ENCODE peak calls at places on chromosomes 13 and 19, in five cellular contexts. One of them, this sample, is unnamed.
A peak's percentile ranks its signal among the peaks of the same experiment; 100 is the strongest.

GRCh38 chr19:30670562-30671513 is 298.7 kb downstream of the ZNF536 start:
- DNase-seq in skeletal muscle cell: no peak
- DNase-seq in AG10803: no peak
- DNase-seq in heart right ventricle: no peak
- DNase-seq in left ventricle myocardium inferior: no peak
- DNase-seq in this sample: no peak

GRCh38 chr19:6223461-6224307 is 56.1 kb downstream of the MLLT1 start:
- DNase-seq in skeletal muscle cell: no peak
- DNase-seq in AG10803: no peak
- DNase-seq in heart right ventricle: no peak
- DNase-seq in left ventricle myocardium inferior: no peak
- DNase-seq in this sample: no peak

GRCh38 chr13:79992111-79992510 is 348.8 kb downstream of the SPRY2 start:
- DNase-seq in skeletal muscle cell: no peak
- DNase-seq in AG10803: no peak
- DNase-seq in heart right ventricle: no peak
- DNase-seq in left ventricle myocardium inferior: no peak
- DNase-seq in this sample: no peak

GRCh38 chr19:55210120-55210493 is 806 bp upstream of the PTPRH start:
- DNase-seq in skeletal muscle cell: peak; percentile 58
- DNase-seq in AG10803: peak; percentile 92
- DNase-seq in heart right ventricle: no peak
- DNase-seq in left ventricle myocardium inferior: no peak
- DNase-seq in this sample: no peak

GRCh38 chr19:33505168-33505567 is 16.4 kb downstream of the PEPD start:
- DNase-seq in skeletal muscle cell: no peak
- DNase-seq in AG10803: no peak
- DNase-seq in heart right ventricle: no peak
- DNase-seq in left ventricle myocardium inferior: no peak
- DNase-seq in this sample: no peak

GRCh38 chr13:30659980-30660379 is 42.3 kb downstream of the USPL1 start:
- DNase-seq in skeletal muscle cell: no peak
- DNase-seq in AG10803: no peak
- DNase-seq in heart right ventricle: no peak
- DNase-seq in left ventricle myocardium inferior: no peak
- DNase-seq in this sample: no peak

GRCh38 chr13:97302611-97303010 is 80.5 kb downstream of the MBNL2 start:
- DNase-seq in skeletal muscle cell: no peak
- DNase-seq in AG10803: no peak
- DNase-seq in heart right ventricle: no peak
- DNase-seq in left ventricle myocardium inferior: no peak
- DNase-seq in this sample: no peak

GRCh38 chr19:16347706-16348105 is 23.1 kb downstream of the KLF2 start:
- DNase-seq in skeletal muscle cell: no peak
- DNase-seq in AG10803: no peak
- DNase-seq in heart right ventricle: no peak
- DNase-seq in left ventricle myocardium inferior: no peak
- DNase-seq in this sample: no peak

GRCh38 chr13:77853701-77854100 is 64.9 kb downstream of the EDNRB start:
- DNase-seq in skeletal muscle cell: no peak
- DNase-seq in AG10803: no peak
- DNase-seq in heart right ventricle: no peak
- DNase-seq in left ventricle myocardium inferior: no peak
- DNase-seq in this sample: no peak

GRCh38 chr19:58577581-58578429 is 4.7 kb upstream of the MZF1 start:
- DNase-seq in skeletal muscle cell: no peak
- DNase-seq in AG10803: no peak
- DNase-seq in heart right ventricle: no peak
- DNase-seq in left ventricle myocardium inferior: peak; percentile 12
- DNase-seq in this sample: no peak

GRCh38 chr13:33204130-33204927 is 81.2 kb downstream of the STARD13 start:
- DNase-seq in skeletal muscle cell: peak; percentile 90
- DNase-seq in AG10803: peak; percentile 98
- DNase-seq in heart right ventricle: peak; percentile 87
- DNase-seq in left ventricle myocardium inferior: peak; percentile 73
- DNase-seq in this sample: no peak

GRCh38 chr19:13100031-13100588 is 2.5 kb downstream of the LYL1 start:
- DNase-seq in skeletal muscle cell: no peak
- DNase-seq in AG10803: peak; percentile 60
- DNase-seq in heart right ventricle: no peak
- DNase-seq in left ventricle myocardium inferior: no peak
- DNase-seq in this sample: no peak

GRCh38 chr13:80386001-80386400 is 45.1 kb upstream of the SPRY2 start:
- DNase-seq in skeletal muscle cell: no peak
- DNase-seq in AG10803: no peak
- DNase-seq in heart right ventricle: no peak
- DNase-seq in left ventricle myocardium inferior: no peak
- DNase-seq in this sample: no peak

GRCh38 chr13:111474136-111475002 is 153.9 kb downstream of the TEX29 start:
- DNase-seq in skeletal muscle cell: no peak
- DNase-seq in AG10803: peak; percentile 47
- DNase-seq in heart right ventricle: no peak
- DNase-seq in left ventricle myocardium inferior: no peak
- DNase-seq in this sample: peak; percentile 34

GRCh38 chr13:50124536-50125305 is 109.5 kb downstream of the KCNRG start:
- DNase-seq in skeletal muscle cell: no peak
- DNase-seq in AG10803: peak; percentile 46
- DNase-seq in heart right ventricle: peak; percentile 97
- DNase-seq in left ventricle myocardium inferior: peak; percentile 97
- DNase-seq in this sample: peak; percentile 92

GRCh38 chr13:75864718-75865117 is 228.6 kb downstream of the LMO7 start:
- DNase-seq in skeletal muscle cell: peak; percentile 19
- DNase-seq in AG10803: peak; percentile 68
- DNase-seq in heart right ventricle: no peak
- DNase-seq in left ventricle myocardium inferior: no peak
- DNase-seq in this sample: no peak

GRCh38 chr13:35252536-35253205 is 223.8 kb downstream of the MAB21L1 start:
- DNase-seq in skeletal muscle cell: no peak
- DNase-seq in AG10803: no peak
- DNase-seq in heart right ventricle: no peak
- DNase-seq in left ventricle myocardium inferior: no peak
- DNase-seq in this sample: no peak

GRCh38 chr13:105465251-105465650 is 1070.2 kb downstream of the EFNB2 start:
- DNase-seq in skeletal muscle cell: no peak
- DNase-seq in AG10803: no peak
- DNase-seq in heart right ventricle: no peak
- DNase-seq in left ventricle myocardium inferior: no peak
- DNase-seq in this sample: no peak

GRCh38 chr13:20570540-20570939 is 3.6 kb downstream of the IFT88 start:
- DNase-seq in skeletal muscle cell: peak; percentile 67
- DNase-seq in AG10803: peak; percentile 69
- DNase-seq in heart right ventricle: no peak
- DNase-seq in left ventricle myocardium inferior: no peak
- DNase-seq in this sample: no peak

GRCh38 chr13:39688699-39689405 is 33.4 kb downstream of the COG6 start:
- DNase-seq in skeletal muscle cell: no peak
- DNase-seq in AG10803: peak; percentile 12
- DNase-seq in heart right ventricle: no peak
- DNase-seq in left ventricle myocardium inferior: no peak
- DNase-seq in this sample: no peak

GRCh38 chr19:15836345-15836594 is 20.8 kb upstream of the OR10H1 start:
- DNase-seq in skeletal muscle cell: no peak
- DNase-seq in AG10803: peak; percentile 25
- DNase-seq in heart right ventricle: no peak
- DNase-seq in left ventricle myocardium inferior: no peak
- DNase-seq in this sample: no peak

GRCh38 chr13:60351816-60352215 is 45.2 kb upstream of the TDRD3 start:
- DNase-seq in skeletal muscle cell: no peak
- DNase-seq in AG10803: peak; percentile 56
- DNase-seq in heart right ventricle: no peak
- DNase-seq in left ventricle myocardium inferior: no peak
- DNase-seq in this sample: no peak

GRCh38 chr19:17553256-17553655 is 2.2 kb upstream of the COLGALT1 start:
- DNase-seq in skeletal muscle cell: peak; percentile 92
- DNase-seq in AG10803: peak; percentile 96
- DNase-seq in heart right ventricle: peak; percentile 93
- DNase-seq in left ventricle myocardium inferior: peak; percentile 73
- DNase-seq in this sample: no peak

GRCh38 chr19:1362385-1363257 is 21.1 kb upstream of the NDUFS7 start:
- DNase-seq in skeletal muscle cell: no peak
- DNase-seq in AG10803: no peak
- DNase-seq in heart right ventricle: no peak
- DNase-seq in left ventricle myocardium inferior: no peak
- DNase-seq in this sample: no peak

GRCh38 chr13:52848455-52849190 is at the start of gene PCDH8:
- DNase-seq in skeletal muscle cell: no peak
- DNase-seq in AG10803: no peak
- DNase-seq in heart right ventricle: no peak
- DNase-seq in left ventricle myocardium inferior: no peak
- DNase-seq in this sample: peak; percentile 75

GRCh38 chr19:40286235-40286530 is 1.0 kb upstream of the AKT2 start:
- DNase-seq in skeletal muscle cell: no peak
- DNase-seq in AG10803: no peak
- DNase-seq in heart right ventricle: no peak
- DNase-seq in left ventricle myocardium inferior: no peak
- DNase-seq in this sample: no peak
- H3K4me3 ChIP-seq in skeletal muscle cell: no peak overlapping the region
- H3K4me3 ChIP-seq in AG10803: peak overlapping the region; percentile 58
- H3K4me3 ChIP-seq in heart right ventricle: peak overlapping the region; percentile 99
- H3K4me3 ChIP-seq in left ventricle myocardium inferior: peak overlapping the region; percentile 83
- H3K4me3 ChIP-seq in this sample: no peak overlapping the region

GRCh38 chr13:66859934-66860867 is 369.9 kb downstream of the PCDH9 start:
- DNase-seq in skeletal muscle cell: no peak
- DNase-seq in AG10803: no peak
- DNase-seq in heart right ventricle: no peak
- DNase-seq in left ventricle myocardium inferior: no peak
- DNase-seq in this sample: no peak
- H3K4me3 ChIP-seq in skeletal muscle cell: no peak overlapping the region
- H3K4me3 ChIP-seq in AG10803: no peak overlapping the region
- H3K4me3 ChIP-seq in heart right ventricle: no peak overlapping the region
- H3K4me3 ChIP-seq in left ventricle myocardium inferior: no peak overlapping the region
- H3K4me3 ChIP-seq in this sample: no peak overlapping the region

DNA sequence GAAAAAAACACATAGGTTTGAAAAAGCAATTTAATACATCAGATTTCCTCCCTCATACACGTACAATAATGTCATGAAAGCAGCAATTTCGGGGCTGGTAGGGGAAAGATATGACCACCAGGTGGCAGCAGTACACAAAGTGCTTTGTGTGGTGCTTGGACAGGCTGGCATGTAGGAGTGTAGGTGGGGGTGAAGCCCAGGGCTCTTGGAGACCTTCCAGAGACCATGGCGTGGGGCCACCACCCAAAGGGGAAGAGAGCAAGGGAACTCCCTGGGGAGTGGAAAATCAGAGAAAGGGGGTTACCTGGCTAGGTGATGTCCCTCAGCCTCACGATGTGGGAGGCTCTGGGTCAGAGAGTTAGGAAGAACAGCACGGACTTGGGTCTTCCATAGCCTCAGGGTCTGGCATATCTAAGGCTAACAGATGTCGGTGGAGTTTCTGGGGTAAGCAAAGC is 11.8 kb upstream of the CCNA1 start:
- DNase-seq in skeletal muscle cell: peak; percentile 32
- DNase-seq in AG10803: peak; percentile 57
- DNase-seq in heart right ventricle: peak; percentile 64
- DNase-seq in left ventricle myocardium inferior: peak; percentile 42
- DNase-seq in this sample: peak; percentile 56
- H3K4me3 ChIP-seq in skeletal muscle cell: no peak overlapping the region
- H3K4me3 ChIP-seq in AG10803: no peak overlapping the region
- H3K4me3 ChIP-seq in heart right ventricle: no peak overlapping the region
- H3K4me3 ChIP-seq in left ventricle myocardium inferior: no peak overlapping the region
- H3K4me3 ChIP-seq in this sample: no peak overlapping the region

DNA sequence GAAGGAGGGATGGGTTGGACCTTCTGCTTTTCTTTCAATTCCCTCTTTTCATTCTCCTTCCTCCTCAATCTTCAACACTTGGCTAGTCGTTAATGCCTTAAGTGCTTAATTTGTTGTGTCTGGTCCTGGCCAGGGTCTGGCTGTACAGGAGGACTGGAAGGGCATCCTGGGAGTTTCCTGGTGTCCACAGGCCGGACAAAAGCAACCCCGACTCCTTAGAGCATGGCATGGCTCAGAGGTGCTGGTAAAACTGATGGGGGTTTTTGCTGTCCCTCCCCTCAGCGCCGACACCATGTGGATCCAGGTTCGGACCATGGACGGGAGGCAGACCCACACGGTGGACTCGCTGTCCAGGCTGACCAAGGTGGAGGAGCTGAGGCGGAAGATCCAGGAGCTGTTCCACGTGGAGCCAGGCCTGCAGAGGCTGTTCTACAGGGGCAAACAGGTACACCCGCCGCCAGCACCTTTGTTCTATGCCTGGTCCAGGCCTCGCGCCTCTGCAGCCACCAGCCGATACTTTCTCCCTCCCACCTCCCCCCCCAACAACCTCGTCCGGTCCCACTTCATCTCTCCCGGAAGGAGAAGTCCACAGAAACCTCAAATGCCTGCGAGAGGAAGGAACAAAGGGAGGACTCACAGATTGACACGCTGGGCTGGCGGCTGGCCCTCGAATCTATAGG is 1.4 kb downstream of the UHRF1 start:
- DNase-seq in skeletal muscle cell: no peak
- DNase-seq in AG10803: peak; percentile 70
- DNase-seq in heart right ventricle: peak; percentile 19
- DNase-seq in left ventricle myocardium inferior: no peak
- DNase-seq in this sample: peak; percentile 28
- H3K4me3 ChIP-seq in skeletal muscle cell: peak overlapping the region; percentile 65
- H3K4me3 ChIP-seq in AG10803: peak overlapping the region; percentile 58
- H3K4me3 ChIP-seq in heart right ventricle: peak overlapping the region; percentile 69
- H3K4me3 ChIP-seq in left ventricle myocardium inferior: peak overlapping the region; percentile 79
- H3K4me3 ChIP-seq in this sample: peak overlapping the region; percentile 69

GRCh38 chr13:32036762-32037161 is 5.2 kb downstream of the FRY start:
- DNase-seq in skeletal muscle cell: no peak
- DNase-seq in AG10803: no peak
- DNase-seq in heart right ventricle: no peak
- DNase-seq in left ventricle myocardium inferior: no peak
- DNase-seq in this sample: no peak
- H3K4me3 ChIP-seq in skeletal muscle cell: no peak overlapping the region
- H3K4me3 ChIP-seq in AG10803: no peak overlapping the region
- H3K4me3 ChIP-seq in heart right ventricle: no peak overlapping the region
- H3K4me3 ChIP-seq in left ventricle myocardium inferior: no peak overlapping the region
- H3K4me3 ChIP-seq in this sample: no peak overlapping the region

GRCh38 chr19:35331551-35332214 is 2.7 kb downstream of the CD22 start:
- DNase-seq in skeletal muscle cell: no peak
- DNase-seq in AG10803: no peak
- DNase-seq in heart right ventricle: no peak
- DNase-seq in left ventricle myocardium inferior: no peak
- DNase-seq in this sample: no peak
- H3K4me3 ChIP-seq in skeletal muscle cell: no peak overlapping the region
- H3K4me3 ChIP-seq in AG10803: no peak overlapping the region
- H3K4me3 ChIP-seq in heart right ventricle: no peak overlapping the region
- H3K4me3 ChIP-seq in left ventricle myocardium inferior: no peak overlapping the region
- H3K4me3 ChIP-seq in this sample: no peak overlapping the region

GRCh38 chr13:28013482-28013881 is 25.0 kb upstream of the URAD start:
- DNase-seq in skeletal muscle cell: no peak
- DNase-seq in AG10803: no peak
- DNase-seq in heart right ventricle: no peak
- DNase-seq in left ventricle myocardium inferior: no peak
- DNase-seq in this sample: no peak
- H3K4me3 ChIP-seq in skeletal muscle cell: no peak overlapping the region
- H3K4me3 ChIP-seq in AG10803: no peak overlapping the region
- H3K4me3 ChIP-seq in heart right ventricle: no peak overlapping the region
- H3K4me3 ChIP-seq in left ventricle myocardium inferior: no peak overlapping the region
- H3K4me3 ChIP-seq in this sample: no peak overlapping the region